ENCODE peak calls at places on chromosomes 3 and 15, in nine cellular contexts. D, P, N, S, W, Z, H, U and J are unnamed samples.

GRCh38 chr3:183824761-183825379 is 507 bp downstream of the MAP6D1 start:
- DNase-seq in S (no peak), N (peak; percentile 31), H (no peak), D (peak; percentile 59), P (no peak), U (peak; percentile 58), Z (peak; percentile 79), W (no peak), J (peak; percentile 66)

GRCh38 chr15:41899854-41900442 is 6.1 kb upstream of the SPTBN5 start:
- DNase-seq in U (no peak), W (no peak), N (no peak), D (no peak), Z (no peak), S (no peak), H (no peak), P (no peak), J (no peak)

GRCh38 chr3:161171639-161172552 is 49.2 kb upstream of the NMD3 start:
- DNase-seq in Z (no peak), D (peak; percentile 64), S (peak; percentile 25), H (no peak), N (no peak), U (peak; percentile 21), W (no peak), P (peak; percentile 23), J (no peak)

GRCh38 chr3:78497025-78497424 is 1270.8 kb downstream of the ROBO1 start:
- DNase-seq in U (no peak), D (no peak), N (no peak), W (no peak), H (no peak), Z (peak; percentile 13), P (no peak), S (no peak), J (no peak)

GRCh38 chr3:108013141-108014055 is 77.4 kb downstream of the CD47 start:
- DNase-seq in D (no peak), S (no peak), P (no peak), Z (no peak), W (no peak), U (no peak), N (no peak), H (no peak), J (no peak)

GRCh38 chr3:74537164-74537563 is 77.3 kb downstream of the CNTN3 start:
- DNase-seq in N (no peak), D (no peak), H (no peak), S (peak; percentile 73), U (no peak), P (no peak), Z (no peak), W (no peak), J (no peak)

GRCh38 chr15:65072027-65072426 is 4.2 kb upstream of the RASL12 start:
- DNase-seq in N (no peak), S (no peak), Z (no peak), D (no peak), W (no peak), P (no peak), H (no peak), U (no peak), J (no peak)

GRCh38 chr3:78398401-78398800 is 1358.5 kb downstream of the ROBO2 start:
- DNase-seq in P (no peak), W (no peak), Z (no peak), H (no peak), S (no peak), N (no peak), U (no peak), D (no peak), J (no peak)

GRCh38 chr3:160474416-160474838 is 24.8 kb upstream of the TRIM59 start:
- DNase-seq in P (no peak), W (no peak), S (no peak), N (no peak), Z (peak; percentile 27), H (no peak), U (no peak), D (no peak), J (no peak)

GRCh38 chr15:80695911-80696651 is 971 bp downstream of the ABHD17C start:
- DNase-seq in P (no peak), Z (peak; percentile 53), N (peak; percentile 28), H (peak; percentile 1), D (peak; percentile 29), W (no peak), U (peak; percentile 25), S (peak; percentile 53), J (no peak)

GRCh38 chr3:25304916-25305315 is 123.1 kb upstream of the RARB start:
- DNase-seq in U (no peak), N (no peak), S (no peak), W (no peak), H (no peak), D (peak; percentile 5), P (no peak), Z (no peak), J (no peak)

GRCh38 chr3:25306066-25306465 is 122.0 kb upstream of the RARB start:
- DNase-seq in S (no peak), P (no peak), Z (no peak), U (no peak), D (no peak), W (no peak), H (no peak), N (no peak), J (no peak)

GRCh38 chr3:25297667-25298585 is 130.1 kb upstream of the RARB start:
- DNase-seq in S (peak; percentile 58), P (no peak), D (peak; percentile 28), N (no peak), H (no peak), W (no peak), Z (no peak), U (peak; percentile 19), J (no peak)

GRCh38 chr3:25294406-25294805 is 133.7 kb upstream of the RARB start:
- DNase-seq in S (no peak), N (no peak), Z (no peak), H (no peak), U (no peak), P (no peak), D (no peak), W (no peak), J (no peak)

GRCh38 chr3:25300141-25300540 is 127.9 kb upstream of the RARB start:
- DNase-seq in H (no peak), P (no peak), N (no peak), Z (no peak), U (no peak), D (no peak), W (no peak), S (no peak), J (no peak)
- H3K36me3 ChIP-seq in H (no peaks in the 10 kb centered on the region), P (no peaks in the 10 kb centered on the region), N (no peaks in the 10 kb centered on the region), Z (no peaks in the 10 kb centered on the region), U (no peaks in the 10 kb centered on the region), D (no peaks in the 10 kb centered on the region), W (no peaks in the 10 kb centered on the region), S (no peaks in the 10 kb centered on the region), J (no peaks in the 10 kb centered on the region)

GRCh38 chr3:120473896-120474675 is 23.3 kb upstream of the FSTL1 start:
- DNase-seq in D (no peak), H (no peak), N (no peak), W (no peak), S (no peak), U (no peak), Z (no peak), P (no peak), J (no peak)

GRCh38 chr3:120470870-120471269 is 20.1 kb upstream of the FSTL1 start:
- DNase-seq in S (no peak), D (no peak), Z (no peak), H (no peak), U (no peak), W (no peak), P (no peak), N (peak; percentile 11), J (no peak)

GRCh38 chr3:120471643-120472042 is 20.9 kb upstream of the FSTL1 start:
- DNase-seq in W (no peak), P (no peak), Z (no peak), S (peak; percentile 38), U (no peak), H (no peak), D (no peak), N (no peak), J (no peak)

GRCh38 chr3:120473389-120473788 is 22.6 kb upstream of the FSTL1 start:
- DNase-seq in P (no peak), H (no peak), W (no peak), N (no peak), D (no peak), S (no peak), U (no peak), Z (no peak), J (no peak)

DNA sequence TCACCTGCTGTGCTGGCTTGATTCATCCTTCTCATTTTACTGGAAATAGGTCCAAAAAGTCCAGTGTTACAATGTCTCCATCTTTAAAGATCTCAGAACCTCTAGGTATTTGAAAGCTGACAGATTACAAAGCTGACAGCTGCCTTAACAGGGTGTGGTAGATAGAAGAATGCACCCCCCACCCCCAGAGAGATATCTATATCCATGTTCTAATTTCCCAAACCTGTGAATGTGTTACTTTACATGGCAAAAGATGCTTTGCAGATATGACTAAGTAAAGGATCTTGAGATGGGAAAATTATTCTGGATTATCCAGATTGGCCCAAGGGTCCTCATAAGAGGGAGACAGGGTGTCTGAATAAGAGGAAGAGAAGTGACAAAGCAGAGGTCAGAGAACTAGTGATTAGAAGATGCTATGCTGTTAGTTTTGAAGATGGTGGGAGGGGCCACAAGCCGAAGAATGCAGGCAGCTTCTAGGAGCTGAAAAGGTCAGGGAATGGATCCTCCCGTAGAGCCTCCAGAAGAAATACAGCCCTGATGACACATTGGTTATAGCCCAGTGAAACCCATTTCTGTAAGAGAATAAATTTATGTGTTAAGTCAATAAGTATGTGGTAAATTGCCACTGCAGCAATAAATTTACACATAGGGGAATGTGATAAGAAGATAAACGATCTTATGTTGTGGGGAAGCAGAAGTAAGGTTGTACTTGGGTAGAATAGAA is 21.5 kb upstream of the FSTL1 start:
- DNase-seq in S (no peak), P (no peak), H (no peak), N (no peak), W (no peak), D (no peak), U (no peak), Z (no peak), J (no peak)
- H3K4me2 ChIP-seq in S (peak overlapping the region; percentile 40), P (no peak overlapping the region), H (no peak overlapping the region), N (no peak overlapping the region), W (no peak overlapping the region), D (no peak overlapping the region), U (no peak overlapping the region), Z (peak overlapping the region; percentile 0), J (no peak overlapping the region)

GRCh38 chr3:132537297-132537696 is 59.8 kb upstream of the ACKR4 start:
- DNase-seq in N (no peak), H (no peak), P (no peak), D (no peak), Z (no peak), S (no peak), W (no peak), U (no peak), J (no peak)
- H3K36me3 ChIP-seq in N (no peaks in the 10 kb centered on the region), H (peaks cover 69% of the 10 kb centered on the region), P (peaks cover 2% of the 10 kb centered on the region), D (no peaks in the 10 kb centered on the region), Z (peaks cover 57% of the 10 kb centered on the region), S (peaks cover 4% of the 10 kb centered on the region), W (peaks cover 15% of the 10 kb centered on the region), U (no peaks in the 10 kb centered on the region), J (peaks cover 13% of the 10 kb centered on the region)

DNA sequence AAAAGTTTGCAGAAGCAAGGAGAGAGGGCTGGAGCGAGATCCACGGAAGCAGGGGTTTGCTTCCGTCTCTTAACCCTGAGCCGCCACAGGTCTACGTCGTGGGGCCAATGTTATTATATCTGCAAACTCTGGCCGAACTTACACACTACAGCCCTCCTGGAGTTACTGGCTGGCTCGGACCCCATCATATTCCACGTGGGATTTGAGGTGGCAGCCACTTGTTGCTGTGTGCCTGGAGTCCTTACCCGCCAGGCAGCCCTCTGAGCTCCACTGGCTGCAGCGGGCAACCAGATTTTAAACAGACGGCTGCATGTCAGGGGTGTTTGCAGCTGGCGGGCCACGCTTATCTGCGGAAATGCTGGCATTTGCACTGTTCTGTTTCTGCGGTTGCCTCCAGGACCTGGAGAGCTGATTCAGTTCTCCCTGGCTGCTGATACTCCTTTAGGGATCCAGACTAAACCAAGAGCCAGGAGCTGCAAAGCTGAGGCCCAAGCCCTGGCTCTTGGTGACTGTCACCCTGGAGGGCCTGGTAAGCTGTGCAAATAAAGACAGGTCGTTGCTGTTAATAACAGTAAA is 34.7 kb downstream of the TM2D3 start:
- DNase-seq in Z (peak; percentile 44), W (no peak), S (no peak), U (no peak), N (no peak), D (no peak), H (no peak), P (no peak), J (no peak)
- H3K4me2 ChIP-seq in Z (no peak overlapping the region), W (no peak overlapping the region), S (no peak overlapping the region), U (no peak overlapping the region), N (no peak overlapping the region), D (no peak overlapping the region), H (no peak overlapping the region), P (no peak overlapping the region), J (no peak overlapping the region)